ENCODE peak calls at places on chromosome 16, in nine cellular contexts. One of them, this sample, is unnamed.

GRCh38 chr16:67013823-67014640 is 14.9 kb upstream of the CBFB start:
- DNase-seq in IMR-90: peak; percentile 46
- DNase-seq in RWPE1: peak; percentile 44
- DNase-seq in activated T-helper 2 cell treated with anti-CD3 and anti-CD28 coated beads, Interferon-gamma antibody, Interleukin-2, Interleukin-4, amounts not matched to agents 10 μg/mL and 5 μg/mL and 100 μg/mL, durations not matched to agents 14 hours and 24 hours and 36 hours: peak; percentile 79
- DNase-seq in T-helper 1 cell: peak; percentile 60
- DNase-seq in activated CD8-positive, alpha-beta T cell treated with anti-CD3 and anti-CD28 coated beads for 36 hours: peak; percentile 91
- DNase-seq in effector CD4-positive, alpha-beta T cell: peak; percentile 58
- DNase-seq in endothelial cell: peak; percentile 71
- DNase-seq in A549: peak; percentile 41
- DNase-seq in this sample: no peak

GRCh38 chr16:64417711-64418227 is 704.1 kb downstream of the CDH11 start:
- DNase-seq in activated CD8-positive, alpha-beta T cell treated with anti-CD3 and anti-CD28 coated beads for 36 hours: no peak
- DNase-seq in A549: no peak
- DNase-seq in IMR-90: peak; percentile 41
- DNase-seq in T-helper 1 cell: no peak
- DNase-seq in RWPE1: no peak
- DNase-seq in activated T-helper 2 cell treated with anti-CD3 and anti-CD28 coated beads, Interferon-gamma antibody, Interleukin-2, Interleukin-4, amounts not matched to agents 10 μg/mL and 5 μg/mL and 100 μg/mL, durations not matched to agents 14 hours and 24 hours and 36 hours: no peak
- DNase-seq in effector CD4-positive, alpha-beta T cell: no peak
- DNase-seq in endothelial cell: no peak
- DNase-seq in this sample: no peak

GRCh38 chr16:56985288-56985961 is 3.9 kb upstream of the NLRC5 start:
- DNase-seq in T-helper 1 cell: no peak
- DNase-seq in RWPE1: peak; percentile 92
- DNase-seq in activated CD8-positive, alpha-beta T cell treated with anti-CD3 and anti-CD28 coated beads for 36 hours: peak; percentile 65
- DNase-seq in activated T-helper 2 cell treated with anti-CD3 and anti-CD28 coated beads, Interferon-gamma antibody, Interleukin-2, Interleukin-4, amounts not matched to agents 10 μg/mL and 5 μg/mL and 100 μg/mL, durations not matched to agents 14 hours and 24 hours and 36 hours: no peak
- DNase-seq in endothelial cell: no peak
- DNase-seq in IMR-90: peak; percentile 85
- DNase-seq in effector CD4-positive, alpha-beta T cell: no peak
- DNase-seq in A549: peak; percentile 89
- DNase-seq in this sample: no peak

GRCh38 chr16:28063611-28064061 is at the start of gene GSG1L:
- DNase-seq in IMR-90: no peak
- DNase-seq in effector CD4-positive, alpha-beta T cell: no peak
- DNase-seq in A549: no peak
- DNase-seq in endothelial cell: peak; percentile 27
- DNase-seq in RWPE1: no peak
- DNase-seq in activated T-helper 2 cell treated with anti-CD3 and anti-CD28 coated beads, Interferon-gamma antibody, Interleukin-2, Interleukin-4, amounts not matched to agents 10 μg/mL and 5 μg/mL and 100 μg/mL, durations not matched to agents 14 hours and 24 hours and 36 hours: no peak
- DNase-seq in T-helper 1 cell: no peak
- DNase-seq in activated CD8-positive, alpha-beta T cell treated with anti-CD3 and anti-CD28 coated beads for 36 hours: no peak
- DNase-seq in this sample: no peak

GRCh38 chr16:11726008-11726407 is 16.6 kb downstream of the TXNDC11 start:
- DNase-seq in RWPE1: no peak
- DNase-seq in IMR-90: no peak
- DNase-seq in activated CD8-positive, alpha-beta T cell treated with anti-CD3 and anti-CD28 coated beads for 36 hours: no peak
- DNase-seq in activated T-helper 2 cell treated with anti-CD3 and anti-CD28 coated beads, Interferon-gamma antibody, Interleukin-2, Interleukin-4, amounts not matched to agents 10 μg/mL and 5 μg/mL and 100 μg/mL, durations not matched to agents 14 hours and 24 hours and 36 hours: no peak
- DNase-seq in effector CD4-positive, alpha-beta T cell: no peak
- DNase-seq in T-helper 1 cell: no peak
- DNase-seq in endothelial cell: no peak
- DNase-seq in A549: no peak
- DNase-seq in this sample: no peak

GRCh38 chr16:77170805-77171204 is 20.2 kb upstream of the MON1B start:
- DNase-seq in endothelial cell: no peak
- DNase-seq in RWPE1: no peak
- DNase-seq in activated T-helper 2 cell treated with anti-CD3 and anti-CD28 coated beads, Interferon-gamma antibody, Interleukin-2, Interleukin-4, amounts not matched to agents 10 μg/mL and 5 μg/mL and 100 μg/mL, durations not matched to agents 14 hours and 24 hours and 36 hours: no peak
- DNase-seq in T-helper 1 cell: no peak
- DNase-seq in A549: no peak
- DNase-seq in effector CD4-positive, alpha-beta T cell: no peak
- DNase-seq in activated CD8-positive, alpha-beta T cell treated with anti-CD3 and anti-CD28 coated beads for 36 hours: no peak
- DNase-seq in IMR-90: no peak
- DNase-seq in this sample: no peak

GRCh38 chr16:84730406-84731106 is 30.8 kb downstream of the USP10 start:
- DNase-seq in T-helper 1 cell: no peak
- DNase-seq in activated T-helper 2 cell treated with anti-CD3 and anti-CD28 coated beads, Interferon-gamma antibody, Interleukin-2, Interleukin-4, amounts not matched to agents 10 μg/mL and 5 μg/mL and 100 μg/mL, durations not matched to agents 14 hours and 24 hours and 36 hours: peak; percentile 7
- DNase-seq in endothelial cell: peak; percentile 26
- DNase-seq in A549: peak; percentile 82
- DNase-seq in activated CD8-positive, alpha-beta T cell treated with anti-CD3 and anti-CD28 coated beads for 36 hours: peak; percentile 64
- DNase-seq in effector CD4-positive, alpha-beta T cell: peak; percentile 27
- DNase-seq in RWPE1: peak; percentile 80
- DNase-seq in IMR-90: peak; percentile 97
- DNase-seq in this sample: no peak

GRCh38 chr16:19223235-19223847 is 55.3 kb downstream of the SYT17 start:
- DNase-seq in T-helper 1 cell: no peak
- DNase-seq in IMR-90: peak; percentile 4
- DNase-seq in endothelial cell: peak; percentile 49
- DNase-seq in activated CD8-positive, alpha-beta T cell treated with anti-CD3 and anti-CD28 coated beads for 36 hours: peak; percentile 68
- DNase-seq in effector CD4-positive, alpha-beta T cell: no peak
- DNase-seq in RWPE1: no peak
- DNase-seq in activated T-helper 2 cell treated with anti-CD3 and anti-CD28 coated beads, Interferon-gamma antibody, Interleukin-2, Interleukin-4, amounts not matched to agents 10 μg/mL and 5 μg/mL and 100 μg/mL, durations not matched to agents 14 hours and 24 hours and 36 hours: peak; percentile 15
- DNase-seq in A549: no peak
- DNase-seq in this sample: no peak

GRCh38 chr16:67504190-67505021 is 21.1 kb upstream of the AGRP start:
- DNase-seq in RWPE1: no peak
- DNase-seq in endothelial cell: no peak
- DNase-seq in activated T-helper 2 cell treated with anti-CD3 and anti-CD28 coated beads, Interferon-gamma antibody, Interleukin-2, Interleukin-4, amounts not matched to agents 10 μg/mL and 5 μg/mL and 100 μg/mL, durations not matched to agents 14 hours and 24 hours and 36 hours: peak; percentile 67
- DNase-seq in A549: no peak
- DNase-seq in effector CD4-positive, alpha-beta T cell: no peak
- DNase-seq in T-helper 1 cell: no peak
- DNase-seq in IMR-90: peak; percentile 24
- DNase-seq in activated CD8-positive, alpha-beta T cell treated with anti-CD3 and anti-CD28 coated beads for 36 hours: peak; percentile 75
- DNase-seq in this sample: no peak

GRCh38 chr16:4369006-4369766 is 2.5 kb upstream of the VASN start:
- DNase-seq in T-helper 1 cell: no peak
- DNase-seq in activated T-helper 2 cell treated with anti-CD3 and anti-CD28 coated beads, Interferon-gamma antibody, Interleukin-2, Interleukin-4, amounts not matched to agents 10 μg/mL and 5 μg/mL and 100 μg/mL, durations not matched to agents 14 hours and 24 hours and 36 hours: no peak
- DNase-seq in endothelial cell: no peak
- DNase-seq in effector CD4-positive, alpha-beta T cell: no peak
- DNase-seq in A549: no peak
- DNase-seq in IMR-90: peak; percentile 51
- DNase-seq in activated CD8-positive, alpha-beta T cell treated with anti-CD3 and anti-CD28 coated beads for 36 hours: no peak
- DNase-seq in RWPE1: peak; percentile 83
- DNase-seq in this sample: no peak

GRCh38 chr16:64910351-64910750 is 211.5 kb downstream of the CDH11 start:
- DNase-seq in effector CD4-positive, alpha-beta T cell: no peak
- DNase-seq in activated CD8-positive, alpha-beta T cell treated with anti-CD3 and anti-CD28 coated beads for 36 hours: no peak
- DNase-seq in A549: no peak
- DNase-seq in endothelial cell: no peak
- DNase-seq in RWPE1: no peak
- DNase-seq in IMR-90: peak; percentile 96
- DNase-seq in activated T-helper 2 cell treated with anti-CD3 and anti-CD28 coated beads, Interferon-gamma antibody, Interleukin-2, Interleukin-4, amounts not matched to agents 10 μg/mL and 5 μg/mL and 100 μg/mL, durations not matched to agents 14 hours and 24 hours and 36 hours: no peak
- DNase-seq in T-helper 1 cell: no peak
- DNase-seq in this sample: no peak

GRCh38 chr16:69563605-69564580 is 1.9 kb upstream of the NFAT5 start:
- DNase-seq in effector CD4-positive, alpha-beta T cell: peak; percentile 34
- DNase-seq in endothelial cell: no peak
- DNase-seq in T-helper 1 cell: no peak
- DNase-seq in activated T-helper 2 cell treated with anti-CD3 and anti-CD28 coated beads, Interferon-gamma antibody, Interleukin-2, Interleukin-4, amounts not matched to agents 10 μg/mL and 5 μg/mL and 100 μg/mL, durations not matched to agents 14 hours and 24 hours and 36 hours: peak; percentile 45
- DNase-seq in RWPE1: peak; percentile 23
- DNase-seq in activated CD8-positive, alpha-beta T cell treated with anti-CD3 and anti-CD28 coated beads for 36 hours: peak; percentile 89
- DNase-seq in A549: no peak
- DNase-seq in IMR-90: peak; percentile 65
- DNase-seq in this sample: no peak

GRCh38 chr16:27426423-27427408 is 24.7 kb downstream of the IL21R start:
- DNase-seq in T-helper 1 cell: peak; percentile 28
- DNase-seq in A549: no peak
- DNase-seq in activated T-helper 2 cell treated with anti-CD3 and anti-CD28 coated beads, Interferon-gamma antibody, Interleukin-2, Interleukin-4, amounts not matched to agents 10 μg/mL and 5 μg/mL and 100 μg/mL, durations not matched to agents 14 hours and 24 hours and 36 hours: peak; percentile 66
- DNase-seq in effector CD4-positive, alpha-beta T cell: peak; percentile 65
- DNase-seq in endothelial cell: peak; percentile 2
- DNase-seq in RWPE1: peak; percentile 86
- DNase-seq in IMR-90: peak; percentile 96
- DNase-seq in activated CD8-positive, alpha-beta T cell treated with anti-CD3 and anti-CD28 coated beads for 36 hours: peak; percentile 90
- DNase-seq in this sample: no peak

This sample was measured in cortex of kidney.